ENCODE peak calls at places on chromosomes 3 and 15, in six cellular contexts. O is ascending aorta; T is substantia nigra; S is PC-3; R is tibial nerve; Y is CD8-positive, alpha-beta memory T cell. E is an unnamed sample.

GRCh38 chr3:170865209-170866094 is 4.5 kb downstream of the RPL22L1 start:
- DNase-seq in O (no peak), T (no peak), S (peak), R (no peak), Y (no peak), E (no peak)

GRCh38 chr3:48423883-48424695 is 5.8 kb downstream of the PLXNB1 start:
- DNase-seq in O (no peak), T (peak), S (no peak), R (no peak), Y (no peak), E (no peak)

GRCh38 chr3:141680620-141681389 is 57.3 kb upstream of the RNF7 start:
- DNase-seq in O (no peak), T (no peak), S (peak), R (no peak), Y (no peak), E (no peak)

GRCh38 chr15:64209680-64210334 is 47.0 kb upstream of the PPIB start:
- DNase-seq in O (no peak), T (no peak), S (peak), R (no peak), Y (no peak), E (no peak)

GRCh38 chr3:23304424-23304823 is 101.3 kb downstream of the UBE2E2 start:
- DNase-seq in O (no peak), T (no peak), S (no peak), R (no peak), Y (no peak), E (no peak)

GRCh38 chr15:63887630-63888029 is 53.9 kb upstream of the HERC1 start:
- DNase-seq in O (no peak), T (no peak), S (no peak), R (no peak), Y (no peak), E (no peak)

GRCh38 chr15:92112180-92112579 is 258.7 kb downstream of the SLCO3A1 start:
- DNase-seq in O (no peak), T (peak), S (no peak), R (no peak), Y (no peak), E (peak)

GRCh38 chr3:57199895-57200297 is at the start of gene HESX1:
- DNase-seq in O (no peak), T (no peak), S (no peak), R (no peak), Y (no peak), E (no peak)

GRCh38 chr3:7188551-7188950 is 327.6 kb downstream of the GRM7 start:
- DNase-seq in O (no peak), T (no peak), S (no peak), R (no peak), Y (no peak), E (no peak)

GRCh38 chr3:4582634-4583033 is 89.5 kb downstream of the ITPR1 start:
- DNase-seq in O (no peak), T (no peak), S (no peak), R (no peak), Y (no peak), E (no peak)

GRCh38 chr3:99159220-99159762 is 257.8 kb upstream of the DCBLD2 start:
- DNase-seq in O (no peak), T (no peak), S (no peak), R (no peak), Y (no peak), E (no peak)

GRCh38 chr3:13264468-13264795 is 155.7 kb downstream of the NUP210 start:
- DNase-seq in O (no peak), T (no peak), S (no peak), R (no peak), Y (no peak), E (no peak)

GRCh38 chr15:57527382-57528091 is 64.2 kb upstream of the MYZAP start:
- DNase-seq in O (no peak), T (no peak), S (peak), R (peak), Y (no peak), E (no peak)

GRCh38 chr15:55552926-55553325 is 35.2 kb downstream of the PYGO1 start:
- DNase-seq in O (no peak), T (no peak), S (no peak), R (no peak), Y (no peak), E (no peak)

GRCh38 chr15:57731543-57732103 is 25.1 kb downstream of the POLR2M start:
- DNase-seq in O (no peak), T (no peak), S (no peak), R (no peak), Y (no peak), E (no peak)

GRCh38 chr3:194592798-194593752 is 40.1 kb downstream of the TMEM44 start:
- DNase-seq in O (no peak), T (no peak), S (peak), R (peak), Y (no peak), E (no peak)

GRCh38 chr15:73866881-73867410 is 6.4 kb upstream of the TBC1D21 start:
- DNase-seq in O (no peak), T (no peak), S (no peak), R (no peak), Y (no peak), E (no peak)

GRCh38 chr3:31356941-31357340 is 175.8 kb upstream of the STT3B start:
- DNase-seq in O (no peak), T (no peak), S (peak), R (peak), Y (no peak), E (no peak)

GRCh38 chr3:30586806-30587486 is 19.5 kb upstream of the TGFBR2 start:
- DNase-seq in O (no peak), T (no peak), S (no peak), R (no peak), Y (no peak), E (no peak)

GRCh38 chr15:31360843-31361763 is 34.5 kb downstream of the KLF13 start:
- DNase-seq in O (no peak), T (no peak), S (no peak), R (no peak), Y (peak), E (no peak)

GRCh38 chr15:58864602-58865419 is 68.7 kb downstream of the SLTM start:
- DNase-seq in O (no peak), T (peak), S (no peak), R (no peak), Y (no peak), E (peak)

GRCh38 chr3:4503050-4503449 is 9.9 kb downstream of the ITPR1 start:
- DNase-seq in O (no peak), T (no peak), S (no peak), R (no peak), Y (no peak), E (no peak)

GRCh38 chr15:96626936-96627577 is 296.6 kb downstream of the NR2F2 start:
- DNase-seq in O (no peak), T (no peak), S (no peak), R (peak), Y (no peak), E (no peak)
- H3K27ac ChIP-seq in O (no peak), T (no peak), S (no peak), R (peak), Y (no peak), E (no peak)

GRCh38 chr15:76200641-76201105 is 110.6 kb downstream of the ETFA start:
- DNase-seq in O (no peak), T (no peak), S (no peak), R (no peak), Y (no peak), E (no peak)

GRCh38 chr15:76197703-76198455 is 113.4 kb downstream of the ETFA start:
- DNase-seq in O (no peak), T (no peak), S (peak), R (no peak), Y (no peak), E (no peak)

GRCh38 chr15:76200083-76200465 is 111.2 kb downstream of the ETFA start:
- DNase-seq in O (no peak), T (no peak), S (no peak), R (no peak), Y (no peak), E (no peak)

GRCh38 chr15:76198456-76199105 is 112.7 kb downstream of the ETFA start:
- DNase-seq in O (no peak), T (no peak), S (no peak), R (no peak), Y (no peak), E (no peak)

DNA sequence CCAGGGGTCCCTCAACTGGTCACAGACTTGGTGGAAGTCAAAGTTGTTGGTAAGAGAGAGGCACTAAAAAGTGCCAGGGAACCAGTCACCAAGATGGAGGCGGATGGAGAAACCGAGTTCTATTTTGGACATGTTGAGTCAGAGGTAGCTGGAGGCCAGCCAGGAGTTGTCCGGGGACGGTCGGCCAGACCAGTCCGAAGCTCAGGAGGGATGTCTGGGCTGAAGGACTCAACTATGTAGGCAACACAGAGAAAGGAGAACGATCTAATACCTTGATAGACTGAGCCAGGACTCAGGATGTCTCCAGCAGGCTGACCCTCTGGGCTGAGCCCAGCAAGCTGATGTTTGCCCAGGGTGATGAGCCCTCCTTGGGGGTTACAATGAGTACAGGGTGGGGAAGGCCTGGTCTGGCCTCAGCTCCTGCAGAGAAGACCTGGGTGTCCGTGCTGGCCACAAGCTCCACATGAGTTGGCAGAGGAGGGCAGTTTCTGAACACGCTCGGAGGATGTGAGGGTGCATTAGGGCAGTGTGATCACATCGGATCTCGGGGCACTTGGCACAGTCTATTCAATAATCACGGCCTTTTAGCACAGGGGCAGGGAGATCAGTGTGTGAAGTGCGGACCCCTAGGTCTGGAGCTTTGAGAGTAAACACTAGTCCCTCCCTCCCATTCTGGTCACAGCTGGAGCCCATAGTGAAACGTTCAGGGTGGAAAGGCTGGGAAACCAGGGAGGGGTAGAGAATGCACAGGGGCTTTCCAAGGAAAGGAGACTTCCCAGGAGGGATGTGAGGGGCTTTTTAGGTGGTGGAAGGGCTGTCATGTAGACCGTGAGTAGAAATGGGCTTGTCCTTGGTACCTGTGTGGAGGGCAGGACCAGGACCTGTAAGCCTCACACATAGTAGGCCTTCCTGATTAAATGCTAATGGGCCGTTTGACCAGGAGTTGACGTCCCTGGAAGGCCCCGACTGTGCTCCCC is 111.9 kb downstream of the ETFA start:
- DNase-seq in O (no peak), T (no peak), S (no peak), R (peak), Y (no peak), E (no peak)
- H3K27ac ChIP-seq in O (peak), T (no peak), S (no peak), R (no peak), Y (no peak), E (no peak)

DNA sequence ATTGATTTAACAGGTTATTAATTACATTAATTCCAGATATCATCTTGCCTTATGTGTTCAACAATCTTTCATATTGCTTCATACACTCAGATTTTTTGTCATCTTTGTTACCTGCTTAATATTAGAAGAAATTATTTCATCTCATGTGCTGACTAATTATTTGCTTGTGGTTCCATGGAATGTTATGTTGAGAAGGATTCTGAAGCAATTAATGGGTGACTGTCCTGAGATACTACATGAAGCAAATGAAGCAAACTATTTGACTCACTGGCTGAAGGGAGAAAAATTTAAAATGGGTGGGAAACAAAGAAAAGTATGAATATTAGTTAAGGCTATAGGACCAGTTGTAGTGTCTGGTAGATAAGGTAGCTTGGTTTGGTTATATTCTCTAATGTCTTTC is 443.8 kb upstream of the EPHA6 start:
- DNase-seq in O (no peak), T (no peak), S (peak), R (no peak), Y (no peak), E (no peak)
- H3K27ac ChIP-seq in O (no peak), T (no peak), S (no peak), R (no peak), Y (no peak), E (no peak)

DNA sequence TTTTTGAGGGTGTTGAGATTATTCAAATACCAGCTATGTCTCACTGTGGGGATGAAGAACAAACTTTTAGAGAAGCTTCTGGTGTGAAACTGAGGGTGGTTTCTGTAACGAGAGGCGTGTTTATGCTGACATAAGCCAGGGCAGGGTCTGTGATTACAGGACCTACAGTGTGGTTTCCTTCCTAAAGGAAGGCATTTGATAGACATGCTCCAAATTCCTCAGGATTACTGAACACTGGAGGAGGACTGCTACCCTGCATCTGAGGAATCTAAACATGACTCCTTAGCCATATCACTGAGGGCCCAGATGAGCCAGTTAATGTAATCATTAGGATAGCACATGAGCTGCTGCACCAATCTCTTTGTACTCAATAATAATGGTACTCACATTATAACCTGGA is 328.4 kb upstream of the UMPS start:
- DNase-seq in O (no peak), T (no peak), S (no peak), R (no peak), Y (no peak), E (no peak)
- H3K27ac ChIP-seq in O (peak), T (no peak), S (no peak), R (no peak), Y (no peak), E (no peak)